ENCODE peak calls at places on chromosomes 7 and 10, in eight cellular contexts. J is bronchial epithelial cell; V is GM12891; O is HCT116; M is PC-9; X is central memory CD4-positive, alpha-beta T cell; Q is A549; H is heart right ventricle. L is an unnamed sample.

GRCh38 chr7:1665721-1666250 is 4.3 kb upstream of the ELFN1 start:
- DNase-seq in M (no peak), X (no peak), Q (no peak), J (no peak), O (no peak), H (peak; percentile 61), V (peak; percentile 47), L (no peak)

GRCh38 chr10:33248638-33249037 is 85.8 kb downstream of the NRP1 start:
- DNase-seq in J (peak; percentile 96), O (no peak), M (peak; percentile 71), X (peak; percentile 82), Q (no peak), H (no peak), V (no peak), L (no peak)

GRCh38 chr7:154442939-154443338 is 390.7 kb downstream of the DPP6 start:
- DNase-seq in X (no peak), M (no peak), J (no peak), H (no peak), O (no peak), Q (no peak), V (no peak), L (no peak)

GRCh38 chr7:47557317-47557985 is 24.5 kb downstream of the TNS3 start:
- DNase-seq in M (no peak), Q (peak; percentile 76), O (no peak), H (no peak), J (no peak), X (no peak), V (no peak), L (no peak)

GRCh38 chr7:100791881-100792666 is 35.2 kb downstream of the EPHB4 start:
- DNase-seq in M (no peak), X (no peak), V (no peak), H (no peak), O (no peak), Q (no peak), J (no peak), L (no peak)

GRCh38 chr10:86366902-86367338 is 325 bp upstream of the GRID1 start:
- DNase-seq in Q (no peak), V (no peak), O (no peak), H (no peak), J (no peak), X (no peak), M (no peak), L (no peak)

GRCh38 chr10:43076876-43077420 is at the start of gene RET:
- DNase-seq in M (no peak), Q (peak; percentile 65), H (peak; percentile 67), J (peak; percentile 3), O (no peak), X (no peak), V (peak; percentile 48), L (no peak)

GRCh38 chr10:71232089-71232998 is 20.0 kb downstream of the UNC5B start:
- DNase-seq in J (no peak), O (no peak), H (peak; percentile 78), M (no peak), V (no peak), Q (no peak), X (no peak), L (no peak)

GRCh38 chr7:138091073-138091472 is 14.8 kb downstream of the AKR1D1 start:
- DNase-seq in J (peak; percentile 42), H (no peak), X (no peak), M (no peak), O (no peak), Q (no peak), V (no peak), L (no peak)

GRCh38 chr10:1737222-1738061 is at the start of gene ADARB2:
- DNase-seq in H (peak; percentile 31), O (no peak), J (peak; percentile 35), X (no peak), V (peak; percentile 64), Q (no peak), M (no peak), L (peak; percentile 34)

GRCh38 chr7:1961776-1962276 is 270.9 kb downstream of the MAD1L1 start:
- DNase-seq in J (peak; percentile 57), H (no peak), X (peak; percentile 64), Q (no peak), O (peak; percentile 49), M (peak; percentile 43), V (no peak), L (peak; percentile 31)

GRCh38 chr7:51350195-51350896 is 33.7 kb upstream of the COBL start:
- DNase-seq in M (peak; percentile 100), O (peak; percentile 51), X (no peak), Q (peak; percentile 10), V (no peak), J (peak; percentile 96), H (no peak), L (no peak)

GRCh38 chr10:103502849-103503660 is 9.6 kb downstream of the NEURL1 start:
- DNase-seq in V (no peak), X (no peak), J (no peak), O (no peak), M (no peak), H (no peak), Q (no peak), L (no peak)

GRCh38 chr7:85104432-85105205 is 82.2 kb downstream of the SEMA3D start:
- DNase-seq in X (no peak), M (no peak), H (no peak), Q (no peak), V (no peak), O (peak; percentile 6), J (peak; percentile 65), L (no peak)

GRCh38 chr7:94509264-94509878 is at the start of gene CASD1:
- DNase-seq in H (peak; percentile 73), J (no peak), X (peak; percentile 65), O (no peak), V (peak; percentile 70), Q (peak; percentile 60), M (no peak), L (no peak)

GRCh38 chr7:142508251-142508650 is 241.0 kb upstream of the PRSS1 start:
- DNase-seq in X (peak; percentile 34), V (no peak), H (no peak), J (peak; percentile 97), M (peak; percentile 99), O (peak; percentile 54), Q (no peak), L (no peak)

GRCh38 chr7:116257156-116257555 is 46.8 kb downstream of the TES start:
- DNase-seq in O (no peak), H (no peak), Q (no peak), V (no peak), J (no peak), X (no peak), M (no peak), L (no peak)

GRCh38 chr10:100334762-100335161 is 4.7 kb upstream of the PKD2L1 start:
- DNase-seq in O (no peak), H (no peak), V (no peak), M (no peak), X (no peak), Q (no peak), J (no peak), L (no peak)

GRCh38 chr7:126574838-126575250 is 677.9 kb downstream of the GRM8 start:
- DNase-seq in V (no peak), M (no peak), X (no peak), Q (peak; percentile 3), O (peak; percentile 15), H (no peak), J (peak; percentile 93), L (no peak)

GRCh38 chr10:69888882-69889584 is 87.3 kb downstream of the COL13A1 start:
- DNase-seq in X (no peak), J (no peak), V (no peak), M (no peak), Q (no peak), O (no peak), H (no peak), L (no peak)

GRCh38 chr7:112173214-112173905 is 32.8 kb downstream of the DOCK4 start:
- DNase-seq in Q (no peak), X (no peak), H (no peak), V (no peak), M (no peak), O (no peak), J (no peak), L (no peak)

GRCh38 chr7:100583132-100584045 is 2.5 kb downstream of the LRCH4 start:
- DNase-seq in J (peak; percentile 51), Q (no peak), V (no peak), H (peak; percentile 53), M (no peak), O (no peak), X (peak; percentile 75), L (peak; percentile 51)

GRCh38 chr10:121077331-121077730 is 226.2 kb downstream of the WDR11 start:
- DNase-seq in M (no peak), Q (no peak), J (peak; percentile 79), V (no peak), H (peak; percentile 25), O (no peak), X (no peak), L (no peak)

GRCh38 chr7:522071-522937 is 2.7 kb upstream of the PDGFA start:
- DNase-seq in Q (no peak), J (peak; percentile 48), O (no peak), H (peak; percentile 56), X (peak; percentile 21), M (peak; percentile 50), V (peak; percentile 61), L (peak; percentile 44)

GRCh38 chr10:132412316-132413192 is 15.6 kb downstream of the PWWP2B start:
- DNase-seq in J (no peak), H (peak; percentile 29), O (no peak), X (no peak), V (no peak), Q (no peak), M (no peak), L (no peak)

GRCh38 chr7:44978511-44979366 is at the start of gene MYO1G:
- DNase-seq in Q (no peak), O (no peak), M (no peak), J (no peak), X (peak; percentile 93), V (no peak), H (peak; percentile 47), L (peak; percentile 89)

GRCh38 chr10:50552308-50552707 is 71.4 kb downstream of the SGMS1 start:
- DNase-seq in H (no peak), Q (no peak), X (no peak), M (no peak), O (no peak), J (no peak), V (no peak), L (no peak)

GRCh38 chr7:130273863-130274262 is 7.2 kb downstream of the CPA2 start:
- DNase-seq in V (no peak), O (no peak), J (no peak), X (no peak), H (no peak), Q (no peak), M (no peak), L (no peak)

GRCh38 chr10:50554995-50555568 is 68.7 kb downstream of the SGMS1 start:
- DNase-seq in Q (no peak), J (no peak), V (no peak), X (no peak), M (no peak), O (no peak), H (no peak), L (no peak)

GRCh38 chr7:104956753-104957450 is 57.1 kb upstream of the KMT2E start:
- DNase-seq in Q (no peak), X (no peak), O (no peak), J (peak; percentile 90), H (no peak), M (no peak), V (peak; percentile 18), L (peak; percentile 57)

GRCh38 chr10:70558871-70559810 is 43.4 kb downstream of the PRF1 start:
- DNase-seq in V (peak; percentile 70), M (no peak), O (peak; percentile 65), J (peak; percentile 62), Q (peak; percentile 52), H (peak; percentile 75), X (peak; percentile 42), L (no peak)

GRCh38 chr10:13397052-13397451 is 49.0 kb upstream of the SEPHS1 start:
- DNase-seq in V (no peak), O (no peak), Q (no peak), J (no peak), M (no peak), H (no peak), X (no peak), L (no peak)

GRCh38 chr10:105743343-105744056 is 1102.4 kb downstream of the SORCS3 start:
- DNase-seq in V (no peak), X (no peak), J (peak; percentile 12), M (no peak), H (peak; percentile 13), O (no peak), Q (no peak), L (no peak)